ENCODE peak calls at places on chromosomes 5 and 9, in six cellular contexts. C is PC-3, I is GM12865, F is WERI-Rb-1, A is WTC11, U is brain microvascular endothelial cell. O is an unnamed sample.
A peak's percentile ranks its signal among the peaks of the same experiment; 100 is the strongest.

GRCh38 chr5:135033026-135033861 is 784 bp downstream of the PITX1 start:
- DNase-seq in C (peak; percentile 24), I (peak; percentile 26), F (no peak), A (peak; percentile 60), U (no peak), O (no peak)

GRCh38 chr9:93085676-93086075 is 10.3 kb upstream of the CARD19 start:
- DNase-seq in C (no peak), I (no peak), F (no peak), A (no peak), U (no peak), O (no peak)

GRCh38 chr5:78269088-78269703 is 25.3 kb downstream of the AP3B1 start:
- DNase-seq in C (peak; percentile 34), I (peak; percentile 4), F (no peak), A (no peak), U (no peak), O (no peak)

GRCh38 chr5:5331838-5332237 is 90.6 kb upstream of the ICE1 start:
- DNase-seq in C (no peak), I (no peak), F (no peak), A (no peak), U (no peak), O (no peak)

GRCh38 chr5:113378960-113379541 is 55.7 kb downstream of the TSSK1B start:
- DNase-seq in C (peak; percentile 77), I (peak; percentile 65), F (peak; percentile 69), A (peak; percentile 76), U (peak; percentile 48), O (peak; percentile 72)

GRCh38 chr9:26262431-26262830 is 584.2 kb upstream of the TUSC1 start:
- DNase-seq in C (peak; percentile 35), I (no peak), F (no peak), A (no peak), U (no peak), O (no peak)

GRCh38 chr5:73654171-73654811 is 28.3 kb downstream of the ARHGEF28 start:
- DNase-seq in C (peak; percentile 43), I (peak; percentile 82), F (peak; percentile 37), A (no peak), U (no peak), O (no peak)

GRCh38 chr5:79386679-79387078 is 127.3 kb downstream of the HOMER1 start:
- DNase-seq in C (no peak), I (no peak), F (no peak), A (no peak), U (no peak), O (no peak)

GRCh38 chr5:156850206-156850751 is at the start of gene PPP1R2B:
- DNase-seq in C (no peak), I (no peak), F (no peak), A (no peak), U (no peak), O (no peak)

GRCh38 chr9:106621299-106621920 is 241.6 kb upstream of the ZNF462 start:
- DNase-seq in C (no peak), I (no peak), F (no peak), A (peak; percentile 20), U (no peak), O (no peak)

GRCh38 chr5:56649569-56649968 is 165.8 kb upstream of the MAP3K1 start:
- DNase-seq in C (no peak), I (no peak), F (no peak), A (no peak), U (no peak), O (no peak)

GRCh38 chr5:56466136-56466816 is 233.1 kb upstream of the ANKRD55 start:
- DNase-seq in C (no peak), I (no peak), F (no peak), A (no peak), U (no peak), O (no peak)

GRCh38 chr9:129656795-129657390 is 8.6 kb upstream of the PRRX2 start:
- DNase-seq in C (peak; percentile 87), I (no peak), F (no peak), A (no peak), U (peak; percentile 79), O (no peak)

GRCh38 chr5:124504081-124504916 is 242.1 kb downstream of the ZNF608 start:
- DNase-seq in C (no peak), I (peak; percentile 71), F (no peak), A (no peak), U (peak; percentile 35), O (no peak)

GRCh38 chr5:60797482-60798153 is 46.5 kb downstream of the ELOVL7 start:
- DNase-seq in C (no peak), I (no peak), F (no peak), A (peak; percentile 24), U (no peak), O (no peak)

GRCh38 chr5:2904956-2905355 is 153.5 kb upstream of the IRX2 start:
- DNase-seq in C (no peak), I (no peak), F (no peak), A (no peak), U (no peak), O (no peak)

GRCh38 chr5:100838048-100838473 is 65.0 kb downstream of the ST8SIA4 start:
- DNase-seq in C (peak; percentile 28), I (no peak), F (no peak), A (no peak), U (peak; percentile 27), O (no peak)

GRCh38 chr5:72268753-72269410 is 51.2 kb downstream of the MRPS27 start:
- DNase-seq in C (peak; percentile 70), I (peak; percentile 71), F (peak; percentile 63), A (peak; percentile 67), U (peak; percentile 45), O (peak; percentile 61)

GRCh38 chr5:142674438-142675210 is 11.3 kb downstream of the FGF1 start:
- DNase-seq in C (peak; percentile 80), I (no peak), F (no peak), A (no peak), U (peak; percentile 77), O (no peak)

GRCh38 chr5:123209163-123210013 is 120.3 kb downstream of the PRDM6 start:
- DNase-seq in C (peak; percentile 62), I (peak; percentile 13), F (no peak), A (no peak), U (peak; percentile 93), O (no peak)

GRCh38 chr5:111830333-111830732 is 73.3 kb upstream of the NREP start:
- DNase-seq in C (peak; percentile 98), I (no peak), F (no peak), A (no peak), U (peak; percentile 94), O (no peak)

GRCh38 chr5:136062563-136063274 is 33.9 kb downstream of the TGFBI start:
- DNase-seq in C (peak; percentile 74), I (peak; percentile 80), F (peak; percentile 62), A (peak; percentile 34), U (no peak), O (no peak)

DNA sequence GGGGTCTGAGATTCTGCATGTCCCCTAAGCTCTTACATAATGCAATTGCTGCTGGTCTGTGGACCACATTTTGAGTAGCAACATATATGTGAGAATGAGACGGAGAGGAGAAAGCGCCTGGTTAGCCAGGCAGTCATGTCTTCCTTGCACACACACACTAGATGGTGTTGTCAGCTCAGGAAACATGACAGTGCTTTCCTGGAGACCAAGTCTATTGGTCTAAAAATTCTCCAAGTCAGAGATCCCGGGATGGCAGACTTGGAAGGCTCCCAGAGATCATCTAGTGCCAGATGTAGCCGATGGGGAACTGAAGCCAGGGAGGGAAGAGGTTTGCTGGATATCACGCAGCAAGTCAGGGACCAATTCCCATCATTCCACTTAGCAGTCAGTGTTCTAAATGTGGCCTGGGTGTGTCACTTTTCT is 53.4 kb downstream of the GALNT12 start:
- DNase-seq in C (peak; percentile 70), I (peak; percentile 9), F (peak; percentile 26), A (no peak), U (peak; percentile 84), O (no peak)
- TF ChIP-seq CTCF in C (peak; percentile 57), I (no peak), F (peak; percentile 51), A (no peak), U (peak; percentile 79), O (no peak)

DNA sequence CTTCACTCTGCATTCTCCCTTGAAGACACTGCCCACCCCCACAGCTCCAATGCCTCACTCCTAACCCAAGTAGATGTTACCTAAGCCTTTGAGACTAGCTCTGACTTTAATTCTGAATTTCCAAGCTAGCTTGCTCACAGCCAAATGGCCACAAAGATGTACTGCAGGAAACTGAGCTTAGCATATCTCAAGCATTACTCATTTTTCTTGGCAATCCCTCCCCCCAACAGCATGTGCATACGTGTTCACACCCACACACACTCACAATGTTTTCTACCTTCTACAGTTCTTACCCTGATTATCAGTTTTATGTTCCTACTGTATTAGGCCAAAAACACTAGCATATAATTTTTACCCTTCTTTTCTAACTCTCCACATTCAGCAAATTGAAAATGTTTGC is 13.7 kb upstream of the GRIA1 start:
- DNase-seq in C (peak; percentile 55), I (no peak), F (no peak), A (no peak), U (peak; percentile 88), O (no peak)
- TF ChIP-seq CTCF in C (no peak), I (no peak), F (no peak), A (no peak), U (peak; percentile 52), O (no peak)

GRCh38 chr9:136690104-136690840 is 3.0 kb upstream of the AGPAT2 start:
- DNase-seq in C (no peak), I (no peak), F (no peak), A (no peak), U (no peak), O (no peak)
- TF ChIP-seq CTCF in C (no peak), I (no peak), F (no peak), A (no peak), U (no peak), O (no peak)

GRCh38 chr5:139708877-139709586 is 60.9 kb downstream of the CXXC5 start:
- DNase-seq in C (no peak), I (no peak), F (peak; percentile 96), A (peak; percentile 90), U (peak; percentile 33), O (peak; percentile 91)

GRCh38 chr5:139711852-139712171 is 63.7 kb downstream of the CXXC5 start:
- DNase-seq in C (no peak), I (no peak), F (no peak), A (peak; percentile 67), U (no peak), O (peak; percentile 56)

GRCh38 chr5:139709587-139710369 is 61.6 kb downstream of the CXXC5 start:
- DNase-seq in C (no peak), I (no peak), F (peak; percentile 83), A (peak; percentile 82), U (peak; percentile 24), O (peak; percentile 46)

GRCh38 chr5:139710370-139711066 is 62.4 kb downstream of the CXXC5 start:
- DNase-seq in C (no peak), I (peak; percentile 42), F (peak; percentile 62), A (peak; percentile 70), U (peak; percentile 63), O (peak; percentile 58)

DNA sequence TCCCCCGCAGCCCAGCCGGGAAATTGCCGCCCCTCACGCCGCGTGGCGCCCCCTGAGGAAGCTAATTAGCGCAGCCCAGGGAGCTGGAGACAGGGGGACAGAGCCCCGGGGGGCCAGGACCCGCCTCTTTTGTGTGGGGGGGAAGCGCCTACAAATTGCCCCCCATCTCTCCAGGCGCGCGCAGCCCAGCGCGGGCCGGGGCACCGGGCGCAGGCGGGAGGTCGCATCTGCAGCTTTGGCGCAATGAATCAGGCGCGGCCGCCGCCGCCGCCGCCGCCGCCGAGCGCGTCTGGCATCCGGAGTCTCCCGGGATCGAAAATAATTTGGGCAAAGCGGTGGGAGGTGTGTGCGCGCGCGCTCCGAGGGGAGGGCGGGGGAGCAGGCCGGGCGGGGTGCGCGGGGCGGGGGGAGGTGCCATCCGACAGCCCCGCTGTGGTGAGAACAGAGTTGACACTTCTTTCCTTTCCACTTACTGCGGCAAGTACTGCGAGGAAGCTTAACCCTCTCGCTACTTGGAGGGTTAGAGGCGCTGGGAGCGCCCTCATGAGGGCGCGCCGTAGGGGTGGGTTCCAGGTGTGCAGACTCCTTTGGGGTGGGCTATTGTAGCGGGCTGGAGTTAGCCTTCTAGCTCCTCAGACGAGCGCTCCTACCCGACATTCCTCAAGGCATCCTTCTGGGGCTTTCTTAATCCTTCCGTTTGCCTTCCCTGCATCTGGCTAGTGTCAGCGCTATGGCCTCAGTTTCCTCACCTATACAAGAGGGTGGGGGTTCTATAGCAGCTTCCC is 63.1 kb downstream of the CXXC5 start:
- DNase-seq in C (peak; percentile 50), I (peak; percentile 57), F (peak; percentile 81), A (peak; percentile 75), U (no peak), O (peak; percentile 77)
- TF ChIP-seq CTCF in C (peak; percentile 19), I (peak; percentile 23), F (peak; percentile 66), A (no peak), U (peak; percentile 52), O (no peak)